ENCODE peak calls at places on chromosomes 6 and 20, in eight cellular contexts. M, H, Q, B, O, G, F and T are unnamed samples. For H3K9me2, the result is how much of the 10 kb centered on the place peaks cover.

GRCh38 chr6:12751694-12752304 is 35.2 kb downstream of the PHACTR1 start:
- DNase-seq in H (peak), G (peak), M (peak), O (peak), F (no peak), Q (peak), B (peak), T (peak)

GRCh38 chr20:35954907-35955251 is 577 bp upstream of the SCAND1 start:
- DNase-seq in O (no peak), F (no peak), B (peak), G (peak), Q (peak), M (no peak), H (no peak), T (peak)

GRCh38 chr6:133609404-133610270 is 279.3 kb upstream of the TCF21 start:
- DNase-seq in H (peak), B (peak), O (peak), F (no peak), M (no peak), G (peak), Q (no peak), T (no peak)

GRCh38 chr6:56156643-56157042 is 90.7 kb downstream of the COL21A1 start:
- DNase-seq in F (no peak), O (peak), M (no peak), Q (no peak), G (no peak), H (peak), B (peak), T (no peak)

GRCh38 chr20:46368902-46369268 is 37.5 kb downstream of the ELMO2 start:
- DNase-seq in G (peak), B (peak), H (no peak), F (no peak), M (no peak), Q (no peak), O (no peak), T (no peak)

GRCh38 chr6:24522090-24522820 is 27.5 kb downstream of the ALDH5A1 start:
- DNase-seq in M (peak), Q (peak), O (no peak), H (no peak), F (no peak), B (no peak), G (no peak), T (peak)

GRCh38 chr6:47456536-47456975 is 21.0 kb upstream of the CD2AP start:
- DNase-seq in M (no peak), O (no peak), Q (no peak), F (no peak), H (no peak), B (no peak), G (no peak), T (no peak)

GRCh38 chr6:162710936-162711335 is 16.6 kb downstream of the PRKN start:
- DNase-seq in B (no peak), Q (no peak), F (no peak), H (no peak), G (no peak), M (no peak), O (no peak), T (no peak)

GRCh38 chr20:1437222-1437904 is 29.3 kb downstream of the NSFL1C start:
- DNase-seq in Q (peak), B (peak), O (peak), F (peak), G (peak), M (peak), H (peak), T (peak)

GRCh38 chr6:164273491-164273890 is 859.0 kb downstream of the QKI start:
- DNase-seq in M (no peak), H (no peak), O (no peak), F (no peak), Q (no peak), G (no peak), B (no peak), T (no peak)

GRCh38 chr6:44525761-44526351 is 138.3 kb downstream of the CDC5L start:
- DNase-seq in O (no peak), G (no peak), Q (no peak), F (no peak), H (no peak), B (no peak), M (no peak), T (no peak)

GRCh38 chr6:170051229-170052172 is 239.4 kb downstream of the DLL1 start:
- DNase-seq in F (no peak), H (no peak), Q (no peak), G (no peak), O (no peak), M (no peak), B (no peak), T (no peak)

GRCh38 chr6:75024796-75025195 is 181.1 kb downstream of the COL12A1 start:
- DNase-seq in B (no peak), Q (no peak), F (no peak), H (no peak), O (no peak), G (no peak), M (no peak), T (no peak)

GRCh38 chr20:63595416-63596127 is 21.5 kb upstream of the HELZ2 start:
- DNase-seq in H (no peak), Q (no peak), B (no peak), M (no peak), O (no peak), G (no peak), F (no peak), T (no peak)

GRCh38 chr6:14276667-14277404 is 159.3 kb downstream of the CD83 start:
- DNase-seq in Q (peak), M (no peak), H (no peak), G (no peak), F (no peak), B (no peak), O (no peak), T (no peak)

GRCh38 chr6:14277405-14277930 is 159.9 kb downstream of the CD83 start:
- DNase-seq in Q (no peak), H (no peak), M (no peak), F (no peak), G (no peak), B (no peak), O (no peak), T (no peak)

GRCh38 chr6:14280006-14280510 is 162.5 kb downstream of the CD83 start:
- DNase-seq in B (no peak), G (no peak), Q (no peak), O (no peak), F (no peak), H (no peak), M (no peak), T (no peak)

GRCh38 chr6:14278000-14278399 is 160.4 kb downstream of the CD83 start:
- DNase-seq in Q (no peak), G (no peak), H (no peak), O (no peak), M (no peak), F (no peak), B (no peak), T (no peak)

DNA sequence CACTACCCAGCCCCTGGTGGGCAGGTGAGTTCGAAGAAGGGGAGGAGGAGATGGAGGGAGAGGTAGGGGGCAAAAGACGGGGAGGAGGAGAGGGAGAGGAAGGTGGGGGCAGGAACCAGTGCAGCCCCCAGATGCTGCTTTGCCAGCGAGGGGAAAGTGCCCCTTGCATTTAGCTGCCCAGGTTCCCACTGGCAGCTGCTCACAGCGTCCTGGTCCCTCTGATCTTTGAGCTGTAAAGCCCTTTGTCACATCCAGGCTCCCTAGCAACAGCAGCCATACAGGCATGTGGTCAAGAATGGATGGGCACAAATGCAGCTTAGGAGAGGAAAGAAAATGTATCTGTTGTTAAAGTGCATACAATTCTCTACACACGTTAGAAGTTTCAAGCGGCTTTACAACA is 160.9 kb downstream of the CD83 start:
- DNase-seq in F (no peak), M (no peak), Q (peak), G (no peak), H (no peak), O (no peak), B (no peak), T (no peak)
- H3K9me2 ChIP-seq in F (under half), M (under half), Q (under half), G (under half), H (under half), O (under half), B (under half), T (under half)

DNA sequence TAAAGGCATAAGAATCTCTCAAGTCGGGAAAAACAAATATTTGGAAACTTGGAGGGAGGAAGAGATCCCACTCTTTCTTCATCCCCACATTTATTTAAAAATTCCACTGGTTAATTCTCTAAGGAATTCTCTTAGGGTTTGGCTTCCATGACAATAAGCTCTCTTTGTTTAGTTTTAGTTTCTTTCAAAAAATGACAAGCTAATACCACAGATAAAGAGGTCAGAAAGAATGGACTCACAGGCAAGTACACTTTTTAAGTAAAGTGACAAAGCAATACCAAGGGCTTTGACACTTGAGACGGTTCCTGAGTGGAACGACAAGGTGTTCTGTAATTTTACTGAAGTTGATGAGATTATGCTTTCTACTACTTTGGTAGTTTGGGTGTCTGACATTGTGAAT is 872.1 kb downstream of the PHF3 start:
- DNase-seq in G (no peak), O (no peak), Q (no peak), F (no peak), B (no peak), M (no peak), H (no peak), T (no peak)
- H3K9me2 ChIP-seq in G (under half), O (under half), Q (under half), F (under half), B (under half), M (under half), H (under half), T (under half)

GRCh38 chr20:41049451-41049850 is 20.8 kb downstream of the TOP1 start:
- DNase-seq in H (no peak), Q (no peak), B (no peak), F (no peak), G (no peak), M (no peak), O (no peak), T (no peak)

GRCh38 chr20:41046716-41047115 is 18.1 kb downstream of the TOP1 start:
- DNase-seq in B (peak), O (no peak), M (no peak), Q (no peak), F (no peak), H (no peak), G (peak), T (peak)

GRCh38 chr20:41048475-41049242 is 20.0 kb downstream of the TOP1 start:
- DNase-seq in M (peak), O (no peak), B (no peak), Q (peak), F (no peak), G (no peak), H (no peak), T (peak)

GRCh38 chr20:41047279-41047974 is 18.8 kb downstream of the TOP1 start:
- DNase-seq in M (peak), O (peak), G (peak), F (no peak), B (no peak), Q (peak), H (no peak), T (peak)

DNA sequence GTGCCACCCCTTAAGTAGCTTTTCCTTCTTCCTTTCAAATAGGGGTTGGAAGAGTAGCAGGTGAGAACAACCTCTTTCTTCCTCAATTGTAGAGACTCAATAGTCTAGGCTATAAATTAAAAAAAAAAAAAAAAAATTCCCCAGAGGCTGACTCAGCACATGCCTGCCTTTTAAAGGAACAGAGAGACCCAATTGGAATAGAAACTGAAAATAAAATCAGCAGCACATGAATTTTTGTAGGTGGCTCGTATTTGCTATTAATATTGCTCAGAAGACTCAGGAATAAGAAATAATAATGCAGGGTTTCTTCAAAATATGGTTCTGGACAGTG is 19.3 kb downstream of the TOP1 start:
- DNase-seq in F (no peak), H (no peak), G (peak), B (peak), Q (peak), O (no peak), M (no peak), T (peak)
- H3K9me2 ChIP-seq in F (under half), H (under half), G (under half), B (under half), Q (under half), O (under half), M (under half), T (under half)

GRCh38 chr20:59125909-59126308 is 37.7 kb upstream of the ZNF831 start:
- DNase-seq in O (no peak), G (no peak), M (no peak), F (no peak), B (no peak), H (no peak), Q (no peak), T (no peak)
- H3K9me2 ChIP-seq in O (under half), G (under half), M (under half), F (under half), B (under half), H (under half), Q (under half), T (under half)

GRCh38 chr6:101513181-101513580 is 119.7 kb downstream of the GRIK2 start:
- DNase-seq in F (no peak), O (no peak), Q (no peak), M (no peak), G (no peak), H (no peak), B (no peak), T (no peak)
- H3K9me2 ChIP-seq in F (under half), O (under half), Q (under half), M (under half), G (under half), H (under half), B (under half), T (under half)

DNA sequence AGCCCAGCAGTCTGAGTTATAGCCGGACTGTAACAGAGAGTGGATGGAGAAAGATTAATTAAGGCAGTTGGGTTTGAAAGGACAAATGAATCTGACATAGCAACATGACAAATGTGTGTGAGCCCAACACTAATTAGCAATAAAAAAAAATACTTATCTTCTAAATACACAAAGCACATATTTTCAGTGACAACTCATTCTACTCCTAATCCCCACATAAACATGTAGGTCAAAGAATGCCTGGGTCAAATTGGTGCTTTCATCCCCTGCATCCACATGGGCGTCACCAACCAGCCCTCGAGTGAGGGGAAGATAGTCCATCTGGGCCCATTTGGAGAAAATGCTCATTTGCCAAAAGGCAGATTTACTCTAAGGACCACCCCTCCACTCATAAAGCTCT is 180.3 kb upstream of the JARID2 start:
- DNase-seq in B (no peak), F (no peak), H (peak), O (no peak), M (no peak), G (peak), Q (no peak), T (no peak)
- H3K9me2 ChIP-seq in B (under half), F (under half), H (under half), O (under half), M (under half), G (under half), Q (under half), T (under half)

DNA sequence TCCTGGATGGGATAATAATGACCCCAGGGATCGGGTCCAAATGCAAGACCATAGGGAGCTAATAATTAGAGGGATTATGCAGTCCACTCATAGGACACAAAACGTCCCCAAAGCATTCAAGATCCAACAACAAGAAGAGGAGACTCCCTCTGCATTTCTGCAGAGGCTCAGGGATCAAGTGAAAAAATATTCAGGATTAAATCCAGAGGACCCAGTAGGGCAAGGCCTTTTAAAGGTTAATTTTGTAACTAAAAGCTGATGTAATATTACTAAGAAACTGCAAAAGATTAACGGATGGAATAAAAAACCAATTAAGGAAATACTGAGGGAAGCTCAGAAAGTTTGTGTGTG is 22.2 kb downstream of the HLA-A start:
- DNase-seq in Q (no peak), H (no peak), M (no peak), F (no peak), B (no peak), O (no peak), G (no peak), T (no peak)
- H3K9me2 ChIP-seq in Q (under half), H (under half), M (under half), F (under half), B (under half), O (under half), G (under half), T (under half)

DNA sequence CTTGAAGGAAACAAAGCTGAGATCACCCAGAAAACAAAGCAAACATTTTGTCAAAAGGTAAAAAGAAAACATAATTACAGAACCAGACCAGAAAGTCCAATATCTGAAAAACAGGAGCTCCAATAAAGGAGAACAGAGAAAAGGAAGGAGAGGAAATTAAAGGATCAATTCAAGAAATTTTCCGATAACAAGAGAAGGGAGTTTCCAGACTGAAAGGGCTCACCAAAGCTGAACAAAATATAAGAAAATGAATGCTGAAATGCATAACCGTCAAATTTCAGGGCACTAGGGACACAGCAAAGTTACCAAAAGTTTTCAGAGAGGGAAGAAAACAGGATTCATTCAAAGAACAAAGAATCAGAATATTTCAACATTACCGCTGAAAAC is 23.9 kb downstream of the ILRUN start:
- DNase-seq in H (no peak), G (no peak), M (no peak), B (no peak), Q (no peak), F (no peak), O (no peak), T (no peak)
- H3K9me2 ChIP-seq in H (under half), G (under half), M (under half), B (under half), Q (under half), F (under half), O (under half), T (under half)

DNA sequence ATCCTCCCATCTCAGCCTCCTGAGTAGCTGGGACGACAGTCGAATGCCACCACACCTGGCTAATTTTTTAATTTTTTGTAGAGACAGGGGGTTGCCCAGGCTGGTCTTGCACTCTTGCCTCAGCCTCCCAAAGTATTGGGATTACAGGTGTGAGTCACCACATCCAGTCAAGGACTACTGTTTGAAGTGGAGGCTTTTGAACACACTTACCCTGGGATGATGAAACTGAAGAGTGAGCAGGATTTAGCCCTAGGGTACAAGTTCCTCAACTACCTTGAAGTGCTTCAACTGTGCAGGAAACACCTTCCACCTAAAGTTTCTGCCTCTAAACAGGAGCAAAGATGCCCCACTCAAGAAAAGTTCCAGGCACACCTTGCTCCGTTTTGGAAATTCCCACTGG is 15.7 kb upstream of the PARD6B start:
- DNase-seq in M (no peak), B (peak), H (no peak), O (no peak), G (no peak), Q (no peak), F (no peak), T (no peak)
- H3K9me2 ChIP-seq in M (under half), B (under half), H (under half), O (under half), G (under half), Q (under half), F (under half), T (under half)

DNA sequence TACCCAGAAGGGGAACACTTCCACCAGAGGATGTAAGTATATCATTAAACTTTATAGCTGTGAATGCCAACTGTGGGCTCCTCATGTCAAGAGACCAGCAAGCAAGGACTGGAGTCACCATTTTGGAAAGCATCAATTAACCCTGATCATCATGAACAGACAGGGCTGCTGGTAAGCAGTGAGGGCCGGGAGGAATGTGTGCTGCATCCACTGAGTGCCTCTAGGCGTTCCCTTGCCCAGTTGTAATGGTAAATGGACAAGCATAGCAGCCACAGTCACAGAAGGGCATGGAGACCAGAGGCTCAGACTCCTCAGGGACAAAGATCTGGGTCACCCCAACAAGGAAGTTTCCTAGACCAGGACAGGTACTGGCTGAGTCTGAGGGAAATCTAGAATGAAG is 23.6 kb downstream of the LINC00237 start:
- DNase-seq in Q (no peak), M (no peak), H (no peak), B (no peak), F (no peak), O (no peak), G (no peak), T (no peak)
- H3K9me2 ChIP-seq in Q (under half), M (under half), H (under half), B (under half), F (under half), O (under half), G (under half), T (under half)